ENCODE peak calls at places on chromosomes 6 and 20, in seven cellular contexts. R is GM12891, E is HepG2, A is SK-N-SH, Z is GM12878, F is K562, C is H1. G is an unnamed sample.

GRCh38 chr6:30988209-30988825 is 4.8 kb downstream of the MUC21 start:
- DNase-seq in A (peak), F (peak), Z (no peak), C (no peak), R (no peak), E (no peak), G (no peak)

GRCh38 chr6:131858765-131859490 is 51.1 kb downstream of the ENPP1 start:
- DNase-seq in E (no peak), F (no peak), A (no peak), R (no peak), C (no peak), Z (no peak), G (no peak)

GRCh38 chr6:82750570-82750969 is 315.1 kb downstream of the UBE3D start:
- DNase-seq in A (no peak), F (no peak), R (no peak), C (no peak), Z (no peak), E (no peak), G (no peak)

GRCh38 chr6:21587925-21588811 is 5.4 kb upstream of the SOX4 start:
- DNase-seq in C (peak), A (peak), Z (no peak), E (peak), F (no peak), R (peak), G (peak)

GRCh38 chr6:155186052-155186658 is 77.7 kb upstream of the CLDN20 start:
- DNase-seq in Z (no peak), C (no peak), R (no peak), F (no peak), A (no peak), E (no peak), G (no peak)

GRCh38 chr6:125074120-125074519 is 79.5 kb upstream of the TPD52L1 start:
- DNase-seq in R (no peak), Z (no peak), F (no peak), C (no peak), A (no peak), E (no peak), G (no peak)

GRCh38 chr6:23446394-23447001 is 679.5 kb upstream of the NRSN1 start:
- DNase-seq in E (no peak), R (no peak), A (peak), C (no peak), Z (no peak), F (no peak), G (no peak)

GRCh38 chr6:79384845-79385244 is 150.4 kb upstream of the HMGN3 start:
- DNase-seq in R (no peak), F (no peak), Z (no peak), C (no peak), E (no peak), A (no peak), G (no peak)

GRCh38 chr20:18004389-18005031 is 35.7 kb downstream of the MGME1 start:
- DNase-seq in R (no peak), Z (no peak), A (no peak), C (no peak), F (no peak), E (peak), G (no peak)

GRCh38 chr20:7728373-7728772 is 211.9 kb downstream of the HAO1 start:
- DNase-seq in C (no peak), A (no peak), Z (no peak), R (no peak), E (no peak), F (no peak), G (no peak)

GRCh38 chr6:169026175-169026574 is 227.5 kb downstream of the THBS2 start:
- DNase-seq in R (no peak), E (no peak), Z (no peak), C (no peak), F (no peak), A (no peak), G (no peak)

GRCh38 chr6:169022079-169022478 is 231.6 kb downstream of the THBS2 start:
- DNase-seq in A (peak), R (no peak), Z (no peak), F (no peak), E (no peak), C (no peak), G (no peak)

GRCh38 chr6:169023161-169023874 is 230.3 kb downstream of the THBS2 start:
- DNase-seq in E (no peak), Z (no peak), R (no peak), C (no peak), A (peak), F (no peak), G (no peak)

GRCh38 chr6:169020821-169021220 is 232.8 kb downstream of the THBS2 start:
- DNase-seq in C (no peak), A (no peak), R (no peak), E (no peak), F (no peak), Z (no peak), G (no peak)

DNA sequence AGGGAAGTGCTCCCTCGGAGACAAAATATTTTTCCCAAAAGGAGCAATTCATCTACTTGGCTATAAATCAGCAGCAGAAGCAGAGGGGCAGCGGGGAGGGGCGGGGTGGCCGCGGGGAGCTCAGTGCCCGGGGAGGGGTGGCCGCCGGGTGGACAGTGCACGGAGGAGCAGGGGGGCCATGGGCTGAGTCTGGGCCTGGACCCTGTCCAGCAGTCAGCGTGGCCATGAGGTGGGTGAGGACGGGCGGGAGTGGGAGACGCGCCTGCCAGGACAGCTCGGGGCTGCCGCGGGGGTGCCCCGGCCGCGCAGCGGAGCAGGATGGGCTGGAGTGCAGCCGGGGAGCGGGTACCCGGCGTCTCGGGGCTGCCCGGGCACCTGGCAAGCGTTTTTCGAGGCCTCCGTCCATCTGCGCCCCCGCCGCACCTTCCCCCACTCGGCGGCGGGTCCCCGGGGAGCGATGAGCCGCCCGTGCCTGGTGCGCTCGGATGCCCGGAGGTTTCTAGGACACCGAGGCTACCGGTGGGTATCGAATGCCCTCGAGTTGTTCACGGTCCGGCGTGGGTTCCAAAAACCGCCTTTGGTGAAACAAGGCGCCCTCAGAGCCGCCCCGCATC is 229.5 kb downstream of the THBS2 start:
- DNase-seq in F (no peak), R (no peak), E (no peak), A (peak), Z (no peak), C (no peak), G (no peak)
- TF ChIP-seq TAF1 in F (no peak), R (no peak), E (no peak), A (no peak), Z (no peak), C (no peak), G (no peak)

DNA sequence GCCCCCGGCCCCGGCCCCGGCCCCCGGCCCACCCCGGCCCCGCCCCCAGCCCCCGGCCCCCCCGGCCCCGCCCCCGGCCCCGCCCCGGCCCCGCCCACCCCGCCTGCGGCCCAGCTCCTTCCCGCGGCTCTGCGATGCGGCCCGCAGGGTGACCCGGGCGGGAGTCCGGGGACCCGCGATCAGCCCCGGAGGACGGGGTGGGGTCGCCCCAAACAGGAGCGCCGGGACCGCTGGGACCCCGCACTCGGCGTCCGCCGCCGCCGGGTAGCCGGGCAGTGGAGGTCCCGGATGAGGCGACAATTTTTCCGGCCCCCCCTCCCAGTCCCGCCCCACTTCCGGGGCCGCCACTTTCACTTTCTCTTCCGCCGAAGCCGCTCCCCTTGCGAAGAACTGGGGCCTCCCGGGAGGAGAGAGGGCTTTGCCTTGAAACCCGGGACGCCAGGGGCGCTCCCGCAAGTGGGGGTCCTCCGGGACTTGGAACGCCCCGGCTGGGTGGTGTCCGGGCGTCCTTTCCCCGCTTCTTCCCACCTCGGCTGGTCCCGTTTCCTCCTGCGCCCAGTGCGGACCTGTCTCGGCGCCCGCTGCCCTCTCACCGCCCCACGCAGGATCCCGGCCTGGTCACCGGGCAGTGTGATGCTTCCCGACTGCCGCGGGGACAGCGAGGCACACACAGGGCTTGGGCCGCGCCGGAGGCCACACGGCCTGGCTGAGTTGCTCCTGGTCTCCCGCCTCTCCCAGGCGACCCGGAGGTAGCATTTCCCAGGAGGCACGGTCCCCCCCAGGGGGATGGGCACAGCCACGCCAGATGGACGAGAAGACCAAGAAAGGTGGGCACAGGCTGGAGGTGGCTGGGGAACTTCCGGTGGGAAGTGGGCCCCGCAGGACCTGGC is at the start of gene RBCK1:
- DNase-seq in Z (no peak), R (peak), A (peak), E (peak), F (peak), C (peak), G (peak)
- TF ChIP-seq POLR2AphosphoS5 in Z (peak), R (peak), A (peak), E (no peak), F (no peak), C (no peak), G (no peak)

DNA sequence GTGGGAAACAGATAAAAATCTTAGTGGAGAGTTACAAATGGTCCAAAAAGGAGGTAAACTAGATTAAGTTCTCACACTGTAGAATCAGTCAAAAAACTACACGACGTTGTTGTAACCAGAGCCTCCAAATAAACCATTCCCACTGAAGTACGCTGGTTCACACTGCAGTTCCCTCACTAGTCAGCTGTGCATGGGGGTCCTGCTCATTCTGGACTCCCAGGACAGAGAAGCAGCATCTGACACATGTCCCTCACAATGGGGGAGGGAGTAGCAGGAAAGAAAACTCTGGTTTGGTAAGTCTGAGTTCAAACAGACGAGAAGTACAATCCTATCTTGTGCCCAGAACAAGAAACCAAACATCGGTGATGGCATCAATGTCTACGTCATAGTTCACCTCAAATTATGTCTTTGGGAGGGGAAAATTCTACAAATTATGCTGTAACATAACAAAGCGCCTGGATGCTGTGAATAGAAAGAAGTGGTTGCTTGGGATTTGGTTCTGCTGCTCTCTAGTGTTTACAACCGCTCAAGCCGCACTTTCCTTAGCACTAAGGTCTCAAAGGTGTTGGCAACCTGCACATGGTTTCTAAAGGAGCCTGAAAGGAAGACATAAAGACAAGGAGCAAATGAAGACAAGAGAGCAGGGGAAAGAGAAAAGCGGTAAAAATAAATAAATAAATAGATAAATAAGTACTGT is 208.0 kb downstream of the GMDS start:
- DNase-seq in C (no peak), R (no peak), F (no peak), A (no peak), Z (no peak), E (no peak), G (no peak)
- TF ChIP-seq TAF1 in C (no peak), R (no peak), F (no peak), A (no peak), Z (no peak), E (no peak), G (no peak)

GRCh38 chr6:158799051-158799792 is 19.9 kb downstream of the EZR start:
- DNase-seq in Z (no peak), E (peak), C (no peak), F (no peak), R (no peak), A (peak), G (no peak)
- TF ChIP-seq POLR2AphosphoS5 in Z (no peak), E (no peak), C (no peak), F (no peak), R (peak), A (peak), G (no peak)

GRCh38 chr20:1242530-1242929 is 16.7 kb downstream of the RAD21L1 start:
- DNase-seq in E (no peak), F (no peak), C (no peak), A (no peak), R (no peak), Z (no peak), G (no peak)
- TF ChIP-seq TAF1 in E (no peak), F (no peak), C (no peak), A (no peak), R (no peak), Z (no peak), G (no peak)

GRCh38 chr6:35594503-35595186 is 81.9 kb upstream of the TULP1 start:
- DNase-seq in C (no peak), F (no peak), A (no peak), R (no peak), Z (no peak), E (no peak), G (no peak)

GRCh38 chr6:35599761-35600658 is 87.3 kb upstream of the TULP1 start:
- DNase-seq in E (no peak), F (no peak), Z (no peak), R (no peak), A (no peak), C (no peak), G (no peak)

GRCh38 chr6:35592178-35592577 is 79.5 kb upstream of the TULP1 start:
- DNase-seq in E (no peak), R (no peak), A (no peak), C (no peak), Z (no peak), F (no peak), G (no peak)

GRCh38 chr6:35600659-35601125 is 88.0 kb upstream of the TULP1 start:
- DNase-seq in C (no peak), A (no peak), Z (no peak), F (no peak), R (no peak), E (no peak), G (no peak)

DNA sequence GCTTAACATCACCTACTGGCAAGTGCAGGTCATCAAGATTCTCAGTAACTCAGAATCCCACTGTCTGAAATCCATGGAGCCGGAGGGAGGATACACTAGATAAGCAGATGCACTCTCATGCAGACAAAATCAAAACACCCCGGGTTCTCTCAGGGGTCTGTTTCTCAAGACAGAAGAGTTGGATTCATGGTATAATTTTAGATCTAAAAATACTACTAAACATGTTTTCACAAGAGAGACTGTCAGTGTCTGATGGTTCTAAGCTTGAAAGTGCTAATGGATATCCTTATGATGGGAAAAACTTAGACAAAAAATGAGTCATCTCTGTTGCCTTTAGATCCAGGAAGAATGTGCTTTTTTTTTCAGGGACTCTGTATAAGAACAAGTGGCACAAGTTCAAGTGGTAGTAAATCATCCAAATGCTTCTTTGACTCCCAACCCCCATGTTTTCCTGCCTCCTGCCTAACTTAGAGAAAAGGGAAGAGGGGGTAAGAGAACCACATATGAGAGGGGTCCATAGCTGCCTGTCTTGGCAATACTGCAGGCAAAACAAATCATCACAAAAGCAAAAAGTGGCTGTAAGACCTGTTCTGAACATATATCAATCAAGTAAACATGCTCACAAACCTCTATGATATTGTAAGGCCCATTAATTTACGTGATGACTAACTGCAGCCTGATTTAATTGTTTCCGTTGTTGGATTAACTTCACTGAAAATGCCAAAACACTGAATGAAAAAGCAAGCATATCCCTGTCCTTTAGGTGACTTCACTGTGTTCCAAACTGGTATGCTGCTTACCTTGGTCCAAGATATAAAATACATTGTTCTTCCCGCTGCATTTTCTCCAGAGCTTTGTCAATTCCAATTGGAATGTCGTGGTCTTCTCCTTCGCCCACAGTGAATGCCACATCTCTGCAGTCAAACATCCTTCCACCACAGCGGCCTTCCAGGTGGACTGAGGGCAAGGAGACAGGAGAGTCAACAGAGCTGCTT is 84.0 kb upstream of the TULP1 start:
- DNase-seq in F (no peak), E (no peak), Z (no peak), R (no peak), C (no peak), A (no peak), G (no peak)
- TF ChIP-seq POLR2AphosphoS5 in F (no peak), E (no peak), Z (no peak), R (no peak), C (no peak), A (no peak), G (no peak)

DNA sequence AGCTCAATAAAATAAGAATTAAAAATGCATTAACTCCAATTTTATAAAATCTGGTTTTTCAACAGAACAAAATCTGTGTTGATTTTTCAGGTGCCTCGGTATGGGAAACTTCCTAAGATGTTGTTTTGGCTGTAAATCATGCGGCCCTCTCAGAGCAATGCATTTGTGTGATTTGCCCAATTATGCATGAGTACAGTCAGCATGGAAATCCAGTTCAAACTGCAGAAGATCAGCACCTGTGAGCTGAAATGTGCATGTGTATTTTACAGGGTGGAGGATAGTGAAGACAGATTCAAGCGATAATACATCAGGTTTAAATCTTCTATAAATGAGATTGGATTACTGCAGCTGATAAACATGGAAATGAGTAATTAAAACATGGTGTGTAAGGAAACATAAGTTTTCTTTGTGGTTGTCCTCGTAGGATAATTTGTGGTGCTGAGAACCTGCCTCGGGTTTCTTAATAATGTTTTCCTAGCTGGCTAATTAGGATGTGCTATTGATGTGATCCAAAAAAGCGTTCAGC is 117.2 kb upstream of the CCDC28A start:
- DNase-seq in E (no peak), C (no peak), R (no peak), Z (no peak), F (no peak), A (no peak), G (no peak)
- TF ChIP-seq TAF1 in E (no peak), C (no peak), R (no peak), Z (no peak), F (no peak), A (no peak), G (no peak)

DNA sequence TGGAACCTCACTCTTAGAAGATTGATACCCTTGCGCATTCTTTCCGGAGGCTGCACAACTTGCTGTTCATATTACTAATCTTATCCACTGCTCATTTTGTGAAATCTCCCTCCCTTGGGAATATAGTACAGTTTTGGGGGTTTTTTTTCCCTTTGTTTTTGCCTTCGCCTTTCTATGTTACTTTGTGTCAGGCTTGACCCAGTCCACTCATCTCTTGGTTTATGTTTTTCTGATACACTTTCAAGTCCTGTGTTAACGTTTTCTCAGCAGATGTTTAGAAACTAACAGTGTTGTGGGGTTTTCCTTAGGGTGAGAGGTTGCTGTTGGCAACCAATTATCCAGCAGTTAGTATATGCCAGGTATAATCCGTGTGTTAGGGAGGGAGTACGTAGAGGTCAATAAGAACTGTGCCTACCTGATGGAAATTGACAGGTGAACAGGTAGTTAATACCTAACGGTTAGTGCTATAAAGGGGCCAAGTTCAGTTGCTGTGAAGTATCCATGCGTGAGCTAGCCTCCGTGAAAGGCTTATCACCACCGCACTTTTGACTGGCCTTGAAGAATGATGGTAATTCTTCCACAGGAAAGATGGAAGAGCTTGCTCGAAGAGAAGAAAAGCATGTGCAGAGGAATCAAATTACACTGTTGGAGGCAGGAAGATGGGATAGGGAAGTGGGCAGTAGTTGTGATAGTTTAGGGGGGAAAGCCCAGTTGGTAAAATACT is 1.4 kb downstream of the NFYA start:
- DNase-seq in E (no peak), F (no peak), R (no peak), A (no peak), Z (no peak), C (no peak), G (no peak)
- TF ChIP-seq POLR2AphosphoS5 in E (no peak), F (peak), R (no peak), A (no peak), Z (no peak), C (no peak), G (no peak)